ENCODE peak calls at places on chromosomes 4 and X, in four cellular contexts. U is GM12878, S is K562, C is HL-60. R is an unnamed sample.

GRCh38 chr4:175986-176385 is 51.7 kb downstream of the ZNF718 start:
- DNase-seq in C (no peak), S (no peak), U (no peak), R (no peak)

GRCh38 chrX:81586091-81586490 is 384.2 kb downstream of the SH3BGRL start:
- DNase-seq in S (no peak), U (no peak), C (no peak), R (no peak)

GRCh38 chr4:83974111-83974789 is 438.3 kb downstream of the GPAT3 start:
- DNase-seq in S (no peak), U (no peak), C (no peak), R (no peak)

GRCh38 chr4:160877087-160877790 is 1286.6 kb downstream of the FSTL5 start:
- DNase-seq in S (no peak), C (no peak), U (no peak), R (no peak)

GRCh38 chr4:11261066-11261850 is 167.4 kb downstream of the HS3ST1 start:
- DNase-seq in U (no peak), S (no peak), C (no peak), R (no peak)

GRCh38 chrX:97563531-97564133 is 679.9 kb downstream of the RPA4 start:
- DNase-seq in U (peak), S (no peak), C (no peak), R (peak)

GRCh38 chr4:95470622-95471021 is 78.2 kb downstream of the UNC5C start:
- DNase-seq in S (no peak), U (no peak), C (no peak), R (no peak)

GRCh38 chr4:71607780-71608673 is 175.9 kb downstream of the GC start:
- DNase-seq in U (no peak), S (no peak), C (no peak), R (no peak)

GRCh38 chr4:148059617-148060180 is 327.8 kb downstream of the ARHGAP10 start:
- DNase-seq in U (peak), C (no peak), S (no peak), R (no peak)

GRCh38 chr4:2823301-2823670 is 20.4 kb upstream of the ADD1 start:
- DNase-seq in S (no peak), U (no peak), C (no peak), R (no peak)

GRCh38 chr4:176774852-176775251 is 17.9 kb downstream of the VEGFC start:
- DNase-seq in C (no peak), S (no peak), U (no peak), R (no peak)

GRCh38 chr4:83335691-83336090 is 1.0 kb upstream of the HPSE start:
- DNase-seq in U (no peak), S (no peak), C (no peak), R (no peak)

DNA sequence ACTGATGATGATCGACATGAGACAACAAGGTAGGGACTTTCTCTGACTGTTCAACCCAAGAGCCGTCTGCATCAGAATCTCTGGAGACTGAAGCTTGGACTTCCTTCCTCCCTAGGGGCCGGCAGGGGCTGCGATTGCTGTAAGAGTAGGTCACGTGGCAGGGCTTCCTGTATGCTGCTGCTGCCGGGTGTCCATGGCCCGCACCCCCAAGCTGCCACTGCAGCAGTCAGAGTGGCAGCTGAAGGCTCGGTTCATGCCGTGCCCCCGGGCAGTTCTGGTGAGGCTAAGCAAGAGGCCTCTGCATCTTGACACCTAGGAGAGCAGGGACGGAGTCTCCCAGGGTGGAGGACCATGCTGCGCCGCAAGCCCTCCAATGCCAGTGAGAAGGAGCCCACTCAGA is at the start of gene SASH3:
- DNase-seq in S (no peak), C (peak), U (no peak), R (no peak)
- TF ChIP-seq POLR2AphosphoS5 in S (no peak), C (peak), U (peak), R (peak)

DNA sequence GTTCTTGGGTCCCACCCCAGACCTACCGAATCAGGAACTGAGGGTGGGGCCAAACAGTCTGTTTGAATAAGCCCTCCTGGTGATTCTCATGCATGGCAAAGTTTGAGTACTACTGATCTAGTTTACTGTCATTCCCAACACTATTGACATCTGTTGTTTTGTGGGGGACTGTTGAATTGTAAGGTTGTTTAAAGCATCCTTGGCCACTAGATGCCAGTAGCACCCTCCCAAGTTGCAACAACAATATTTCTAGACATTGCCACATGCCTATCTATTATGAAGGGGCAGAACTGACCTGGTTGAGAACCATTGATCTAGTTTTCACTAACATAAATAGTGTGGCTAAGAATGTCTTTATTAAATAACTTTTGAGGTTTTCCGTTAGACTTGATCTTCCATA is 15.1 kb downstream of the TAF9B start:
- DNase-seq in C (no peak), S (no peak), U (no peak), R (no peak)
- TF ChIP-seq SPI1 in C (no peak), S (no peak), U (no peak), R (no peak)

DNA sequence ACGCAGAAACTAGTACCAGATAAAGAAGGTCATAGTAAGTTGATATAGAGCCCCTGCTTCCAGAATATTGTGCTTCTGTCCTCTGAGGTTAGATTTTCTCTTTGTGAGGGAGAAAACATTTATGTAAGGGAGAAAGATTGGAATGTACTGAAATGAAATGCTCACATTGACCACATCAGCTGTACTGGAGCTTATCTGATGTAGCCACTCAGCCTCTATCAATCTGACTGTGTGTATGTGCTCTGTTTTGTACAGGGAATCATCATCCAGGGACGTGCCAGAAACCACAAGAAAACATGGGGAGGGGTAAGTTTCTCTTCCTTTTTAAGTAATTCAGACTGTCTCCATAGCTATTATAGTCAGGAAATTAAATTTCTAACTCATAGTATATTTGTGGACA is 56.8 kb downstream of the PRRG1 start:
- DNase-seq in C (no peak), S (no peak), U (no peak), R (no peak)
- TF ChIP-seq POLR2AphosphoS5 in C (no peak), S (no peak), U (no peak), R (no peak)

GRCh38 chr4:19776021-19776459 is 475.7 kb upstream of the SLIT2 start:
- DNase-seq in C (no peak), U (no peak), S (no peak), R (no peak)
- TF ChIP-seq SPI1 in C (no peak), U (no peak), S (no peak), R (no peak)

DNA sequence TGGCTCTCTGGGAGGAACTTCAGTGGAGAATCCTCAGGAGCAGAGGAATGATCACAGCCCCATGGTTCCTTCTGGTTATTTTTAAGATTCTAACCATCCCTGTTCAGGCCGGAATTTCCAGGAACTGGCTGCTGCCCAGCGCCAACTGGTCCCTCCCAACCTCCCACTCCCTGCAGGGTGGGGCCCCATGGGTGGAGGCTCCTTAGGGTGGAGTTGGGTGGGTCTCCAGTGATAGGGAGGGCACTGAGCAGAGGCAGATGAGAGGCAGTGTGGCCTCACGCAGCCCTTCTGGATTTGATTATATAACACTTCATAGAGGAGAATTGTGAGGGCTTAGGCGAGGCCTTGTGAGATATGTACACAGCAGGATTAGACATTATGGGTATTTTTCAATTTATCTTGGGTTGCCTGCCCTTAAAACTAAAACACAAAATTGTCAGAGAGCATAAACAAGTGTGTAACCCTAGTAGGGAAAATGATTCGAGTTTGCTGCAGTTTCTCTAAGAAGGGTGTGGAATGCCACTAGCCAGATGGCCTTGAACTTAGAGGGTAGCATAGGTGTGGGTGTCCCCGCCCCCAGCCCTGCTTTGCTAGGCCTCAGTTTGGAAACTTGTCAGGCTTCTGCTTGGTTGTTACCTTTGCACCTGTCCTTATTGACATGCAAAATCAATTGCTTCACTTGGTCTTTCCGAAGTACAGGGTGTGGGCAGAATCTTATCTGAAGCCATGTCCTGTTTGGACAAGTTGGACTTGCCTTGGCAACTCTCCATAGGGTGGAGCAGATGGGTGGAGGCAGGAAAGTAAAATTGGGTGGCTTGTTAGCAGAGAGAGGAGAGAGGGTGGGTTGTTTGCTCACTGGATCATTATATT is 9.3 kb downstream of the KLF3 start:
- DNase-seq in U (no peak), C (no peak), S (peak), R (no peak)
- TF ChIP-seq POLR2AphosphoS5 in U (no peak), C (no peak), S (no peak), R (no peak)

GRCh38 chr4:52841707-52842456 is 20.2 kb upstream of the RASL11B start:
- DNase-seq in C (no peak), U (no peak), S (no peak), R (no peak)
- TF ChIP-seq SPI1 in C (no peak), U (no peak), S (no peak), R (no peak)

GRCh38 chr4:169314906-169315305 is 44.1 kb upstream of the SH3RF1 start:
- DNase-seq in C (no peak), S (no peak), U (no peak), R (no peak)
- TF ChIP-seq POLR2AphosphoS5 in C (no peak), S (no peak), U (no peak), R (no peak)

GRCh38 chr4:159506801-159507517 is 404.1 kb downstream of the RAPGEF2 start:
- DNase-seq in C (no peak), S (no peak), U (no peak), R (no peak)

GRCh38 chr4:159505275-159505975 is 402.5 kb downstream of the RAPGEF2 start:
- DNase-seq in S (no peak), C (no peak), U (no peak), R (no peak)

GRCh38 chr4:159508917-159509500 is 406.1 kb downstream of the RAPGEF2 start:
- DNase-seq in U (no peak), S (no peak), C (no peak), R (no peak)

GRCh38 chr4:159503243-159503642 is 400.4 kb downstream of the RAPGEF2 start:
- DNase-seq in S (no peak), C (no peak), U (no peak), R (no peak)

DNA sequence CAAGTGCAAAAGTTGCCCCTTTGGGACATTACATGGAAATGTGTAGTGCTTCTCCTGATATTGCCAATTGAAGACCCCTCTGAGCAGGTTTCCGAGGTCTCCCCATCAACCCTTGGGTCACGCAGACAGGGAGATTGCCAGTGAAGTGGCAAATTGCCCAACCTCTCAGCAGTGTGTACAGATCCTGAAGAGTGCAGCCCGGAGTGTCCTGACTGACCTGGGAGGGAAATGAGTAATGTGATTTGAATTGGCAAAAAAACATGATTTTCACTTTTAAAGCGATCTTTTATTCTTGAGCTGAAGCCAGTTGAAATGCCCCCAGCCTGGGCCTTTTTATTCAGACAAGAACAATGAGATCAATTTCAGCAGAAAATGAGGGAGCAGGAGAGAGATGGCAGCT is 401.8 kb downstream of the RAPGEF2 start:
- DNase-seq in C (no peak), S (no peak), U (no peak), R (no peak)
- TF ChIP-seq SPI1 in C (no peak), S (no peak), U (no peak), R (no peak)